ENCODE peak calls at places on chromosomes 11 and 22, in seven cellular contexts. D is AG04449; O is CD8-positive, alpha-beta T cell; V is RWPE1; K is GM12878; T is chondrocyte; S is Peyer's patch. C is an unnamed sample.

GRCh38 chr11:25737071-25737675 is 594.8 kb upstream of the ANO3 start:
- DNase-seq in D (no peak), O (no peak), V (no peak), K (no peak), T (no peak), S (no peak), C (no peak)

GRCh38 chr11:117860139-117860538 is 16.3 kb downstream of the FXYD6 start:
- DNase-seq in D (no peak), O (no peak), V (no peak), K (no peak), T (no peak), S (no peak), C (no peak)

GRCh38 chr11:17407575-17407974 is 19.1 kb upstream of the KCNJ11 start:
- DNase-seq in D (no peak), O (no peak), V (no peak), K (no peak), T (no peak), S (peak), C (no peak)

GRCh38 chr11:35151896-35152295 is 12.9 kb downstream of the CD44 start:
- DNase-seq in D (no peak), O (no peak), V (no peak), K (no peak), T (no peak), S (no peak), C (no peak)

GRCh38 chr11:94297967-94298576 is 6.3 kb upstream of the IZUMO1R start:
- DNase-seq in D (no peak), O (no peak), V (no peak), K (no peak), T (no peak), S (no peak), C (no peak)

GRCh38 chr11:120136356-120136755 is 1.6 kb downstream of the TRIM29 start:
- DNase-seq in D (no peak), O (no peak), V (no peak), K (no peak), T (no peak), S (peak), C (no peak)

GRCh38 chr11:31005202-31005601 is 364.3 kb downstream of the DCDC1 start:
- DNase-seq in D (no peak), O (no peak), V (no peak), K (no peak), T (no peak), S (no peak), C (no peak)

GRCh38 chr11:1837171-1838076 is 1.4 kb upstream of the TNNI2 start:
- DNase-seq in D (no peak), O (peak), V (peak), K (no peak), T (no peak), S (peak), C (peak)

GRCh38 chr22:43412808-43413785 is 1.3 kb downstream of the MPPED1 start:
- DNase-seq in D (no peak), O (no peak), V (no peak), K (no peak), T (no peak), S (no peak), C (no peak)

GRCh38 chr22:44438481-44439131 is 59.4 kb downstream of the RTL6 start:
- DNase-seq in D (no peak), O (no peak), V (no peak), K (no peak), T (no peak), S (no peak), C (no peak)

GRCh38 chr11:111395749-111396148 is 16.7 kb upstream of the POU2AF1 start:
- DNase-seq in D (no peak), O (no peak), V (no peak), K (no peak), T (no peak), S (no peak), C (no peak)

GRCh38 chr22:28835630-28836189 is 35.3 kb upstream of the XBP1 start:
- DNase-seq in D (no peak), O (no peak), V (no peak), K (no peak), T (no peak), S (no peak), C (no peak)

GRCh38 chr11:93857413-93858185 is 7.2 kb upstream of the VSTM5 start:
- DNase-seq in D (no peak), O (no peak), V (no peak), K (no peak), T (no peak), S (no peak), C (no peak)

GRCh38 chr11:63997104-63997700 is 11.0 kb downstream of the OTUB1 start:
- DNase-seq in D (no peak), O (no peak), V (no peak), K (no peak), T (no peak), S (no peak), C (no peak)

GRCh38 chr11:34840736-34841386 is 75.3 kb downstream of the APIP start:
- DNase-seq in D (no peak), O (peak), V (no peak), K (no peak), T (no peak), S (no peak), C (no peak)

GRCh38 chr11:2428322-2428795 is 16.0 kb downstream of the TRPM5 start:
- DNase-seq in D (no peak), O (peak), V (peak), K (no peak), T (no peak), S (peak), C (peak)

GRCh38 chr22:30290318-30290678 is 993 bp upstream of the CASTOR1 start:
- DNase-seq in D (no peak), O (no peak), V (no peak), K (no peak), T (no peak), S (no peak), C (no peak)

DNA sequence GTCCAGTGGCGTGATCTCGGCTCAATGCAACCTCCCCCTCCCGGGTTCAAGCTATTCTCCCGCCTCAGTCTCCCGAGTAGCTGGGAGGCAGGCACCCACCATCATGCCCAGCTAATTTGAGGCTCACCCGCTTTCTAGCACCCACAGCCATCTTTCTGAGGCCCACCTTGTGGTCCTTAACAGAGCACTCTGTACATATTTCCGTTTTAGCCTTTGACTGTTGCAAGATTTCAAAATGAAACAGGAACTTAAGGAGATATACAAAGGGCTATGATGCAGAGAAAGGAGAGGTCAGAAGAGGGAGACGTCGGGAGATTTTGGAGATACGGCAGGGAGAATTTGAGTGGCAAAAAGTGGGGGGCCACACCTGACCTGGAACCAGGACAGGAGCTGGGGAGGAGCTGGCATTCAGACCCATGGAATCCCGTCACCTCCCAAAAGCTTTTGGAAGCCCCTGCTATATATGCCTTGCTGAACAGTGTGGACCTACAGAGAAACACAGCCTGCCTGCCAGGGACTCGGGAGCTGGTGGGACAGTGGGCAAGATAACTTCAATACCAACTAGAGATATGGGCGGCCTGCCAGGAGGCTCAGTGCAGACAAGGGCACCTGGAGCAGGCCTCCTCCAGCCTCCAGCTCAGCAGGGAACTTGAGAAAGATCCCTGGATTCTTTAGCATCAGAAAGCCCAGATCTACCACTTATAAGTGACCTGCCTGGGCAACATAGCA is 8.0 kb upstream of the CLCF1 start:
- DNase-seq in D (no peak), O (no peak), V (no peak), K (no peak), T (no peak), S (no peak), C (no peak)
- TF ChIP-seq CTCF in D (no peak), O (no peak), V (no peak), K (no peak), T (no peak), S (no peak), C (no peak)

DNA sequence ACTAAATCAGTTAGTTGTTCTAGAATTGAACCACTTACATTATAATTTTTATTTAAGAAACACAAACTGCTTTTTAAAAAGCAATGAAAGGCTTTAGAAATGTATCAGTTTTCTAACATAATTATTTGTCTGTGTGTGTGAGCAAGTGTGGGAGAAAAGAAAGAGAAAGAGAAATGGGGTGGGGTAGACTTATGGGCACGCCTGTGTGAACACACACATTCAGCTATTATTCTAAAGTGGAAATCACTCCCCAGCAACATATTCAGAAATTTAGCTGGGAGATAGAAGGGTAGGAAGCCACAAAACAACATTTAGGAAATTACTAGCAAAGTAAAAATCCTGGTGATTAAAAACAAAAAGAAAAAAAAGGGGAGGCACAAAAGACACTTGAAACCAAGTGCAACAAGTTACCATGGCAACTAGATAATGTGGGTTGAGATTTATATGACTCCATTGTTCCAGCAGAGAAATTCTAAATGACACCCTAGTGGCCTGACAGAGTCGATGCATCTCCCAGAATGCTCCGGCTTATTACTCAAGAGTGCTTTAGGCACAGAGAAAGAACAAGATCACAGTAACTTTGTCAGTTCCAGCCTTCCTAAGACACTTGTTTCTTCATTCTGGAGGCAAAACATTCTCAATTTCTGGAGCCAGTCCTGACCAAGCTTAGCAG is 444.6 kb downstream of the DLG2 start:
- DNase-seq in D (no peak), O (no peak), V (no peak), K (no peak), T (no peak), S (no peak), C (no peak)
- TF ChIP-seq CTCF in D (peak), O (no peak), V (peak), K (peak), T (peak), S (no peak), C (no peak)

GRCh38 chr11:109425554-109425953 is 3.6 kb downstream of the C11orf87 start:
- DNase-seq in D (no peak), O (no peak), V (no peak), K (no peak), T (no peak), S (no peak), C (no peak)

GRCh38 chr11:109423860-109424190 is 1.8 kb downstream of the C11orf87 start:
- DNase-seq in D (no peak), O (no peak), V (no peak), K (no peak), T (no peak), S (no peak), C (no peak)

GRCh38 chr11:109423114-109423859 is 1.3 kb downstream of the C11orf87 start:
- DNase-seq in D (no peak), O (no peak), V (no peak), K (no peak), T (peak), S (no peak), C (no peak)

GRCh38 chr11:109424893-109425292 is 2.9 kb downstream of the C11orf87 start:
- DNase-seq in D (no peak), O (no peak), V (peak), K (no peak), T (no peak), S (no peak), C (no peak)

GRCh38 chr11:109426442-109426841 is 4.5 kb downstream of the C11orf87 start:
- DNase-seq in D (no peak), O (no peak), V (no peak), K (no peak), T (no peak), S (no peak), C (no peak)
- TF ChIP-seq CTCF in D (peak), O (no peak), V (no peak), K (peak), T (peak), S (no peak), C (no peak)

GRCh38 chr22:36901411-36902142 is 11.9 kb upstream of the CSF2RB start:
- DNase-seq in D (no peak), O (no peak), V (no peak), K (peak), T (no peak), S (no peak), C (no peak)

GRCh38 chr22:36902143-36902911 is 11.1 kb upstream of the CSF2RB start:
- DNase-seq in D (no peak), O (no peak), V (no peak), K (no peak), T (no peak), S (no peak), C (no peak)

GRCh38 chr22:36900880-36901279 is 12.5 kb upstream of the CSF2RB start:
- DNase-seq in D (no peak), O (no peak), V (no peak), K (no peak), T (no peak), S (no peak), C (no peak)

GRCh38 chr22:36907464-36907863 is 6.0 kb upstream of the CSF2RB start:
- DNase-seq in D (no peak), O (no peak), V (no peak), K (no peak), T (no peak), S (no peak), C (no peak)

DNA sequence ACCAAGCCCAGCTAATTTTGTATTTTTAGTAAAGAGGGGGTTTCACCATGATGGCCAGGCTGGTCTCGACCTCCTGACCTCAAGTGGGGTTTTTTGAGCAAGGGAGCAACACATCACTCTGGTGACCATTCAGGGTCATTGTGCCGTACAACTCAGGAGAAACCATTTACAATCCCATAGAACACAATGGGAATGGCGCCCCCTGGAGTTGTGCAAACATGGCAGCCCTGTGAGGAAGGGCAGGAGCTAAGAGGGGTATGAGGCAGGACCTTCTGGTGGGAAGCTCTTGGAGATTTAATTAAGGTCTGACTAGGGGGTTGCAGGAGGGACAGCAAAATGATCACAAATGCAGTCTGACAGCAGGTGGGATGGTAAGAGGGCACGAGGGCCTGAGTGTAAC is 9.2 kb upstream of the CSF2RB start:
- DNase-seq in D (no peak), O (no peak), V (no peak), K (no peak), T (no peak), S (no peak), C (no peak)
- TF ChIP-seq CTCF in D (no peak), O (no peak), V (no peak), K (no peak), T (peak), S (no peak), C (no peak)

DNA sequence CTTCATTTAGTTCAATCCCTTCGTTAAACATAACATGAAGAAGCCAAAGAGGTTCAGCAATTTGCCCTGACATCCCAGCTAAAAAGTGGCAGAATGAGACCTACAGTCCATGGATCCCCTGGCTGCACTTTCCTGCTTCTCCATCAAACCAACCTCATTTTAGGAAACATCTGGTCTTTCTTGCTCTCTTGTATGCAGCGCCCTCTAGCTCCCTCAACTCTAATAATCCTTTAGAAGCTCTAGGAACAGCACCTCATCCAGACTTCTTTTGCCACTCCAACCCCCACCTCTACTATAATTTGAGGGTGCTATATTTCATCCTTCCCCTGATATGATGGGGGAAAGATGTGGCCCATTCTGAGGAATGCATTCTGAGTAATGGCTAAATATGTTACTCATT is 7.4 kb downstream of the CNTF start:
- DNase-seq in D (peak), O (peak), V (peak), K (no peak), T (no peak), S (no peak), C (no peak)
- TF ChIP-seq CTCF in D (peak), O (peak), V (peak), K (peak), T (peak), S (no peak), C (no peak)

GRCh38 chr22:37661160-37661924 is 2.8 kb downstream of the PDXP start:
- DNase-seq in D (no peak), O (peak), V (no peak), K (no peak), T (no peak), S (no peak), C (no peak)
- TF ChIP-seq CTCF in D (peak), O (peak), V (no peak), K (peak), T (peak), S (no peak), C (no peak)

DNA sequence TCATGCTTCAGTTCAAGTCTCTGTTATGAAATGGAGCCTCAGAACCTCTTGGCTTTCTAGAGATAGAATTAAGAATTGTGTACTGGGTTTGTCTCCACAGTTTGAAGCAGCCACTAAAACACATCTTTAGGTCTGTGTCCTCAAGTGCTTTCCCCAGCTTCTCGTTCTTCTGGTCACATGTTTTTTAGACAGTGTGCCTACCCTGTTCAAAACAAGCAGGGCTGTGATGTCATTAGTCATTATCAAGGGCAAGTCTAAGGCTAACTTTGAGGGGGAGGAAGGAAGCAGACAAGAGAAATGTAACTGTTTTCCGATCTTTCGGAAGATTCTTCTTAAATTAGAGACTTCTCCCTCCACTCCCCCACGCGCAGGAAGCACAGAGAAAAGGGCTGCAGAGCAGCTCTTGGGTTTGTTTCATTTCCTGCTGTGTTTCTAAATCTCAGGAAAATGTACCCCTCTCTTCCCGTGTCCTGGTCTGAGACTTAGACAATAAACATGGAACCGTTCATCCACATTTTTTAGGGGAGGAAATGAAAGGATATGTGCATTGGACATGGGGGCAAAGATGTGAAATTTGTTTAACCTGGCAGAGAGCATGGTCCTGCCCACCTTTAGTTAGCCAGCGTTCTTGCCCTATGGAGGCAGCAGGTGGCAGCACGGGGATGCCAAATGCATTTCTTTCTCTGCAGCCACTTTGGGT is 3.1 kb downstream of the AKIP1 start:
- DNase-seq in D (no peak), O (peak), V (peak), K (no peak), T (no peak), S (no peak), C (no peak)
- TF ChIP-seq CTCF in D (peak), O (peak), V (peak), K (peak), T (peak), S (peak), C (no peak)